ENCODE peak calls at places on chromosome 7, in nine cellular contexts. O, Z, W, E, Y, M, L, T and P are unnamed samples. For H3K27me3, the result is how much of the 10 kb centered on the place peaks cover.

GRCh38 chr7:70015353-70015752 is 417.1 kb downstream of the AUTS2 start:
- DNase-seq in O (no peak), M (no peak), L (no peak), Y (no peak), W (no peak), Z (no peak), E (no peak), T (no peak), P (no peak)

GRCh38 chr7:29199776-29200175 is 5.2 kb downstream of the CHN2 start:
- DNase-seq in M (no peak), E (no peak), W (no peak), O (no peak), Z (no peak), Y (no peak), T (no peak), L (no peak), P (no peak)

GRCh38 chr7:113015038-113015645 is 71.5 kb downstream of the GPR85 start:
- DNase-seq in O (no peak), M (no peak), Y (peak), L (peak), W (no peak), T (peak), Z (peak), E (no peak), P (no peak)

GRCh38 chr7:17229257-17229656 is 69.2 kb upstream of the AHR start:
- DNase-seq in M (no peak), W (no peak), O (no peak), L (no peak), E (no peak), T (no peak), Y (no peak), Z (no peak), P (no peak)

GRCh38 chr7:114426824-114427223 is 12.2 kb downstream of the FOXP2 start:
- DNase-seq in O (no peak), W (no peak), T (peak), M (no peak), Y (peak), Z (peak), L (peak), E (no peak), P (no peak)

GRCh38 chr7:131016230-131016629 is 282.2 kb upstream of the KLF14 start:
- DNase-seq in E (no peak), T (peak), O (no peak), W (no peak), M (peak), L (no peak), Y (peak), Z (no peak), P (no peak)

GRCh38 chr7:132433286-132433685 is 143.0 kb downstream of the PLXNA4 start:
- DNase-seq in Y (no peak), T (no peak), W (no peak), L (no peak), Z (no peak), O (no peak), E (no peak), M (no peak), P (no peak)

GRCh38 chr7:138499340-138499739 is 39.3 kb downstream of the TRIM24 start:
- DNase-seq in Y (no peak), O (no peak), Z (no peak), M (no peak), E (no peak), W (no peak), T (no peak), L (no peak), P (no peak)

DNA sequence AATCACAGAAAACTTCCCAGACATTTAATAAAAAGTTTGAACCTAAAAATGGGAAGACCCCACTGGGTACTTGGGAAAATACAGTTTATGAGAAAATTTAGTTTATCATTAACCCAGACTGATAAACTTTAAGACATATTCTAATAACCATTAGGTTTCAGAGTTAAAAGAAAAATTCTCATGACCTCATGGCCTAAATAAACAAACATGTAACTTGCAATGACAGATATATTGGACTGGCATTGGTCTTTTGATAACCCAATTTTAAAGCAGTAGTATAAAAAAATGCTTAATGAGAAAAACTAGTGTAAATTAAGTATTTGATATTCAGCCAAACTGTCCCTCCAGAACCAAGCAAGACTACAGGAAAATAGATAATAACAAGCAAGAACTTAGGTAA is 67.0 kb upstream of the ZNF804B start:
- DNase-seq in Y (no peak), T (no peak), M (no peak), L (no peak), E (no peak), Z (no peak), W (no peak), O (no peak), P (no peak)
- H3K27me3 ChIP-seq in Y (under half), T (under half), M (under half), L (under half), E (under half), Z (under half), W (under half), O (under half), P (under half)

GRCh38 chr7:35257251-35258124 is 3.6 kb upstream of the TBX20 start:
- DNase-seq in L (no peak), Y (no peak), O (peak), Z (peak), W (peak), E (no peak), T (no peak), M (peak), P (no peak)
- H3K27me3 ChIP-seq in L (under half), Y (under half), O (half or more), Z (half or more), W (under half), E (half or more), T (half or more), M (half or more), P (under half)

GRCh38 chr7:151377406-151377805 is 32.4 kb downstream of the WDR86 start:
- DNase-seq in M (no peak), O (no peak), W (no peak), T (no peak), L (no peak), Z (no peak), E (no peak), Y (no peak), P (no peak)
- H3K27me3 ChIP-seq in M (under half), O (under half), W (under half), T (under half), L (under half), Z (under half), E (under half), Y (under half), P (under half)

GRCh38 chr7:128939075-128939860 is 1.5 kb downstream of the IRF5 start:
- DNase-seq in Y (no peak), M (no peak), L (no peak), W (no peak), O (no peak), E (no peak), T (no peak), Z (no peak), P (no peak)
- H3K27me3 ChIP-seq in Y (under half), M (half or more), L (under half), W (under half), O (under half), E (under half), T (under half), Z (half or more), P (under half)

DNA sequence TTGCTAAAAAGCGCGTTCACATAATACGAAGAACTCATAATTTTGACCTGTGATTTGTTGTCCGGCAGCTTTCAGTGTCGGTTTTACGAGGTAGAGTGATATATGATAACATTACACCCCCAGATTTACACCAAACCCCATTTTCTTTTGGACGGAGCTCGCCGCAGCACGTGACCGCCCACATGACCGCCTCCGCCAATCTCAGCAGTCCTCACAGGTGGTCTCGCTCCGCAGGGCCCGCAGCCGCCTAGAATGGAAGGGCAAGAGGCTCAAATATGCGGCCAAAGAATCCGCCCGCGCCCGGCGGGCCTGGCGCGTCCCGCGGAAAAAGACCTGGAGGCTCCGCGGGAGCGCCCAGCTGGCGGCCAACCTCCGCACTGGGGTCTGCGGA is at the start of gene HOXA7:
- DNase-seq in L (no peak), O (peak), T (peak), Y (no peak), W (peak), E (no peak), M (peak), Z (no peak), P (peak)
- H3K27me3 ChIP-seq in L (under half), O (under half), T (under half), Y (under half), W (under half), E (half or more), M (half or more), Z (half or more), P (under half)

GRCh38 chr7:55255501-55256445 is 109.4 kb upstream of the LANCL2 start:
- DNase-seq in W (peak), E (peak), Z (peak), O (peak), M (peak), T (peak), L (peak), Y (peak), P (peak)
- H3K27me3 ChIP-seq in W (under half), E (under half), Z (half or more), O (under half), M (under half), T (under half), L (under half), Y (under half), P (under half)

GRCh38 chr7:45646207-45646821 is 72.1 kb downstream of the ADCY1 start:
- DNase-seq in W (no peak), E (no peak), M (peak), O (no peak), L (no peak), Y (no peak), T (no peak), Z (no peak), P (no peak)
- H3K27me3 ChIP-seq in W (under half), E (under half), M (under half), O (under half), L (under half), Y (under half), T (under half), Z (under half), P (under half)

DNA sequence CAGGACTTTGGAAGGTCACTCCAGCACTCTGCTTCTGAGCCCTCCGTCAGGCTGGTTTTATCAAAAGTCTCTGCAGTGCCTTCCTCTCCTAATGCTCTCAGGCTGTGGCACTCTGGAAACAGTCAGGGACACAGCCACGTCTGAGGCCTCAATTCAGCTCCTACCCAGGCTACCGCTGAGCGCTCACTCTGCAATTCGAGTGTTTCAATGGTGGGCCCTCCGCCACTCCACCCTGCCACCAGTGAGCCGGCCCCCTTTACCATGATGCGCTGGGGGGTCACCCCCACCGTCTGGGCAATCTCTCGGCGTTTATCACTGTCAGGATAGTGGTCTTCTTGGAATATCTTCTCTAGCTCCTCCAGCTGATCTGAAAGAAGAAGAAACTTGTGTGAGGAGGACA is 3.5 kb downstream of the NOBOX start:
- DNase-seq in O (no peak), E (no peak), L (no peak), Y (no peak), T (no peak), M (no peak), W (no peak), Z (peak), P (no peak)
- H3K27me3 ChIP-seq in O (under half), E (under half), L (under half), Y (under half), T (under half), M (under half), W (under half), Z (under half), P (under half)

GRCh38 chr7:151173386-151174245 is 6.1 kb upstream of the GBX1 start:
- DNase-seq in Y (no peak), Z (no peak), O (peak), E (no peak), M (no peak), W (no peak), L (no peak), T (no peak), P (no peak)
- H3K27me3 ChIP-seq in Y (under half), Z (under half), O (under half), E (under half), M (under half), W (under half), L (under half), T (half or more), P (under half)

GRCh38 chr7:155531686-155532085 is 14.7 kb downstream of the CNPY1 start:
- DNase-seq in Z (no peak), Y (peak), T (no peak), E (no peak), L (no peak), W (peak), O (no peak), M (peak), P (no peak)
- H3K27me3 ChIP-seq in Z (half or more), Y (half or more), T (half or more), E (under half), L (under half), W (under half), O (half or more), M (half or more), P (under half)